ENCODE peak calls at places on chromosomes 3 and 15, in five cellular contexts. One of them, this sample, is unnamed.

GRCh38 chr15:92377083-92377789 is 16.4 kb upstream of the ST8SIA2 start:
- DNase-seq in SK-N-SH: no peak
- DNase-seq in H1: no peak
- DNase-seq in PC-3: peak; percentile 4
- DNase-seq in neuronal stem cell: no peak
- DNase-seq in this sample: no peak

GRCh38 chr3:172666873-172667694 is 43.8 kb downstream of the NCEH1 start:
- DNase-seq in H1: peak; percentile 89
- DNase-seq in PC-3: peak; percentile 95
- DNase-seq in neuronal stem cell: peak; percentile 75
- DNase-seq in SK-N-SH: peak; percentile 62
- DNase-seq in this sample: peak; percentile 93

GRCh38 chr3:169846458-169847193 is 23.1 kb downstream of the LRRC31 start:
- DNase-seq in PC-3: peak; percentile 92
- DNase-seq in neuronal stem cell: no peak
- DNase-seq in SK-N-SH: no peak
- DNase-seq in H1: peak; percentile 34
- DNase-seq in this sample: peak; percentile 14

GRCh38 chr3:21159565-21159950 is 591.5 kb downstream of the ZNF385D start:
- DNase-seq in neuronal stem cell: no peak
- DNase-seq in H1: no peak
- DNase-seq in PC-3: no peak
- DNase-seq in SK-N-SH: no peak
- DNase-seq in this sample: no peak

GRCh38 chr3:143832433-143832832 is 15.8 kb downstream of the SLC9A9 start:
- DNase-seq in neuronal stem cell: no peak
- DNase-seq in PC-3: no peak
- DNase-seq in SK-N-SH: no peak
- DNase-seq in H1: no peak
- DNase-seq in this sample: no peak

GRCh38 chr3:59978979-59979378 is 929.2 kb upstream of the CFAP20DC start:
- DNase-seq in H1: no peak
- DNase-seq in SK-N-SH: no peak
- DNase-seq in neuronal stem cell: no peak
- DNase-seq in PC-3: no peak
- DNase-seq in this sample: no peak

GRCh38 chr3:173652093-173652492 is 254.5 kb downstream of the NLGN1 start:
- DNase-seq in H1: no peak
- DNase-seq in PC-3: no peak
- DNase-seq in SK-N-SH: no peak
- DNase-seq in neuronal stem cell: no peak
- DNase-seq in this sample: peak; percentile 54

GRCh38 chr3:175818811-175819464 is 959.8 kb downstream of the NAALADL2 start:
- DNase-seq in PC-3: peak; percentile 21
- DNase-seq in SK-N-SH: no peak
- DNase-seq in H1: no peak
- DNase-seq in neuronal stem cell: no peak
- DNase-seq in this sample: no peak

GRCh38 chr15:50353251-50353998 is 1.6 kb downstream of the GABPB1 start:
- DNase-seq in H1: no peak
- DNase-seq in neuronal stem cell: no peak
- DNase-seq in SK-N-SH: no peak
- DNase-seq in PC-3: peak; percentile 51
- DNase-seq in this sample: peak; percentile 92

GRCh38 chr3:58434990-58435389 is 1.4 kb upstream of the PDHB start:
- DNase-seq in H1: peak; percentile 63
- DNase-seq in PC-3: peak; percentile 44
- DNase-seq in SK-N-SH: no peak
- DNase-seq in neuronal stem cell: peak; percentile 82
- DNase-seq in this sample: peak; percentile 52

GRCh38 chr15:64825081-64825430 is 391 bp downstream of the PIF1 start:
- DNase-seq in H1: no peak
- DNase-seq in PC-3: no peak
- DNase-seq in SK-N-SH: peak; percentile 45
- DNase-seq in neuronal stem cell: no peak
- DNase-seq in this sample: no peak

GRCh38 chr3:13053425-13053824 is 19.8 kb downstream of the IQSEC1 start:
- DNase-seq in neuronal stem cell: no peak
- DNase-seq in SK-N-SH: no peak
- DNase-seq in PC-3: no peak
- DNase-seq in H1: no peak
- DNase-seq in this sample: no peak

GRCh38 chr15:98874359-98874758 is 133.2 kb downstream of the PGPEP1L start:
- DNase-seq in SK-N-SH: no peak
- DNase-seq in neuronal stem cell: no peak
- DNase-seq in H1: no peak
- DNase-seq in PC-3: no peak
- DNase-seq in this sample: no peak
- H3K9ac ChIP-seq in SK-N-SH: no peak overlapping the region
- H3K9ac ChIP-seq in neuronal stem cell: no peak overlapping the region
- H3K9ac ChIP-seq in H1: no peak overlapping the region
- H3K9ac ChIP-seq in PC-3: peak overlapping the region; percentile 77
- H3K9ac ChIP-seq in this sample: peak overlapping the region; percentile 40

GRCh38 chr3:97948351-97949109 is 23.7 kb downstream of the RIOX2 start:
- DNase-seq in SK-N-SH: no peak
- DNase-seq in PC-3: no peak
- DNase-seq in neuronal stem cell: no peak
- DNase-seq in H1: no peak
- DNase-seq in this sample: no peak
- H3K36me3 ChIP-seq in SK-N-SH: peaks cover 51% of the 10 kb centered on the region
- H3K36me3 ChIP-seq in PC-3: peaks cover 63% of the 10 kb centered on the region
- H3K36me3 ChIP-seq in neuronal stem cell: peaks cover 80% of the 10 kb centered on the region
- H3K36me3 ChIP-seq in H1: peaks cover 24% of the 10 kb centered on the region
- H3K36me3 ChIP-seq in this sample: peaks cover 81% of the 10 kb centered on the region

GRCh38 chr3:138331143-138331894 is 1.7 kb upstream of the NME9 start:
- DNase-seq in SK-N-SH: no peak
- DNase-seq in PC-3: peak; percentile 6
- DNase-seq in H1: no peak
- DNase-seq in neuronal stem cell: no peak
- DNase-seq in this sample: peak; percentile 49
- H3K27me3 ChIP-seq in SK-N-SH: no peaks in the 10 kb centered on the region
- H3K27me3 ChIP-seq in PC-3: no peaks in the 10 kb centered on the region
- H3K27me3 ChIP-seq in H1: no peaks in the 10 kb centered on the region
- H3K27me3 ChIP-seq in neuronal stem cell: no peaks in the 10 kb centered on the region
- H3K27me3 ChIP-seq in this sample: peaks cover 6% of the 10 kb centered on the region

GRCh38 chr3:160150066-160150465 is 75.2 kb upstream of the C3orf80 start:
- DNase-seq in neuronal stem cell: no peak
- DNase-seq in PC-3: no peak
- DNase-seq in H1: no peak
- DNase-seq in SK-N-SH: no peak
- DNase-seq in this sample: no peak
- H3K9ac ChIP-seq in neuronal stem cell: no peak overlapping the region
- H3K9ac ChIP-seq in PC-3: no peak overlapping the region
- H3K9ac ChIP-seq in H1: no peak overlapping the region
- H3K9ac ChIP-seq in SK-N-SH: no peak overlapping the region
- H3K9ac ChIP-seq in this sample: no peak overlapping the region

DNA sequence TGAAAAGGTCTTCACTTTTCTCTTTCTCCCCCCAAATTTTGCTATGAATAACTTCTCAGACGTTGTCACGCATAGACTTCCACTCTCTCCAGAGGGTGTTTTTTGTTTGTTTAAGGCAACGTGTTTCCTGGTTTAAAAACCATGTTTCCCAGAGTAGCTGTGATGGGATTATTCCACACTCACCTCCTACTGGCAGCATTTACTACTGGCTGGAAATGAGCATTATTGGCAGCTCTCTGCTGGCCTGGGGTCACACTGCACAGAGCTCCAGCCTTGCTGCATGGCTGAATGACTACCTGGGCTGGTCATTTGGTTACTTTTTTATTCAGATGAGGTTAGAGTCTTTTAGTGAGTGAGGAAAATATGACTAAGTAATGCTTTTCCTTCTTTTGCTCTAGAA is 65.2 kb downstream of the RARB start:
- DNase-seq in PC-3: no peak
- DNase-seq in neuronal stem cell: no peak
- DNase-seq in H1: no peak
- DNase-seq in SK-N-SH: no peak
- DNase-seq in this sample: no peak
- H3K36me3 ChIP-seq in PC-3: no peaks in the 10 kb centered on the region
- H3K36me3 ChIP-seq in neuronal stem cell: no peaks in the 10 kb centered on the region
- H3K36me3 ChIP-seq in H1: no peaks in the 10 kb centered on the region
- H3K36me3 ChIP-seq in SK-N-SH: no peaks in the 10 kb centered on the region
- H3K36me3 ChIP-seq in this sample: no peaks in the 10 kb centered on the region